ENCODE peak calls at places on chromosomes 11 and 22, in four cellular contexts. L is Peyer's patch, D is esophagus squamous epithelium, I is adrenal gland. J is an unnamed sample.

GRCh38 chr22:43262990-43263644 is 76.2 kb upstream of the TTLL12 start:
- DNase-seq in L (no peak), D (no peak), I (no peak), J (no peak)

GRCh38 chr22:38144025-38144405 is 33.5 kb upstream of the BAIAP2L2 start:
- DNase-seq in L (peak), D (no peak), I (no peak), J (peak)

GRCh38 chr11:77506857-77507256 is 33.0 kb upstream of the PAK1 start:
- DNase-seq in L (no peak), D (no peak), I (no peak), J (no peak)

GRCh38 chr11:14727215-14727614 is 83.6 kb downstream of the PDE3B start:
- DNase-seq in L (no peak), D (no peak), I (no peak), J (no peak)

GRCh38 chr11:67453816-67454732 is 1.1 kb upstream of the CABP4 start:
- DNase-seq in L (no peak), D (no peak), I (no peak), J (no peak)

GRCh38 chr22:46256358-46256958 is 6.4 kb upstream of the CDPF1 start:
- DNase-seq in L (no peak), D (no peak), I (no peak), J (no peak)

GRCh38 chr11:74870485-74870884 is 78.4 kb downstream of the XRRA1 start:
- DNase-seq in L (no peak), D (no peak), I (no peak), J (no peak)

GRCh38 chr11:33375688-33376311 is 118.6 kb downstream of the HIPK3 start:
- DNase-seq in L (no peak), D (no peak), I (no peak), J (no peak)

GRCh38 chr11:2211113-2211971 is 39.7 kb upstream of the TH start:
- DNase-seq in L (peak), D (no peak), I (peak), J (peak)

GRCh38 chr22:28351585-28351984 is 328.1 kb downstream of the TTC28 start:
- DNase-seq in L (no peak), D (no peak), I (no peak), J (no peak)

GRCh38 chr11:109619498-109619897 is 197.5 kb downstream of the C11orf87 start:
- DNase-seq in L (no peak), D (no peak), I (no peak), J (no peak)

GRCh38 chr22:26619510-26619909 is 1.7 kb upstream of the CRYBB1 start:
- DNase-seq in L (no peak), D (no peak), I (no peak), J (no peak)

GRCh38 chr22:37750596-37751162 is 53.8 kb downstream of the TRIOBP start:
- DNase-seq in L (no peak), D (no peak), I (no peak), J (no peak)

GRCh38 chr11:102500829-102501228 is 29.7 kb downstream of the MMP7 start:
- DNase-seq in L (no peak), D (no peak), I (no peak), J (no peak)

GRCh38 chr11:122242731-122243130 is 126.7 kb upstream of the BLID start:
- DNase-seq in L (no peak), D (no peak), I (no peak), J (no peak)

GRCh38 chr11:111718436-111719325 is 47.5 kb downstream of the PPP2R1B start:
- DNase-seq in L (no peak), D (no peak), I (no peak), J (no peak)

GRCh38 chr22:35039625-35040024 is 26.3 kb upstream of the ISX start:
- DNase-seq in L (no peak), D (no peak), I (no peak), J (no peak)

GRCh38 chr22:48750826-48751440 is 1076.7 kb downstream of the BRD1 start:
- DNase-seq in L (no peak), D (no peak), I (no peak), J (no peak)

GRCh38 chr22:46830841-46831240 is 68.4 kb downstream of the TBC1D22A start:
- DNase-seq in L (no peak), D (no peak), I (no peak), J (no peak)

GRCh38 chr11:58771458-58771855 is 39.7 kb upstream of the GLYAT start:
- DNase-seq in L (no peak), D (no peak), I (no peak), J (no peak)

GRCh38 chr22:29308791-29309262 is 2.4 kb downstream of the GAS2L1 start:
- DNase-seq in L (no peak), D (no peak), I (no peak), J (no peak)

GRCh38 chr11:9838229-9838628 is 174.4 kb downstream of the SWAP70 start:
- DNase-seq in L (no peak), D (no peak), I (no peak), J (no peak)

GRCh38 chr22:26471522-26471921 is 12.1 kb downstream of the HPS4 start:
- DNase-seq in L (no peak), D (no peak), I (no peak), J (no peak)

GRCh38 chr11:17558916-17559315 is 11.9 kb downstream of the OTOG start:
- DNase-seq in L (no peak), D (no peak), I (no peak), J (no peak)

GRCh38 chr22:42847110-42847509 is 10.0 kb downstream of the ARFGAP3 start:
- DNase-seq in L (no peak), D (no peak), I (no peak), J (no peak)

GRCh38 chr22:46079093-46079860 is 71.0 kb upstream of the PPARA start:
- DNase-seq in L (peak), D (no peak), I (no peak), J (peak)

GRCh38 chr22:47352920-47353700 is 590.7 kb downstream of the TBC1D22A start:
- DNase-seq in L (peak), D (no peak), I (no peak), J (no peak)

GRCh38 chr22:36191106-36191836 is 10.3 kb downstream of the APOL4 start:
- DNase-seq in L (no peak), D (no peak), I (peak), J (no peak)

GRCh38 chr11:95487938-95488337 is 256.9 kb upstream of the SESN3 start:
- DNase-seq in L (no peak), D (no peak), I (no peak), J (no peak)

DNA sequence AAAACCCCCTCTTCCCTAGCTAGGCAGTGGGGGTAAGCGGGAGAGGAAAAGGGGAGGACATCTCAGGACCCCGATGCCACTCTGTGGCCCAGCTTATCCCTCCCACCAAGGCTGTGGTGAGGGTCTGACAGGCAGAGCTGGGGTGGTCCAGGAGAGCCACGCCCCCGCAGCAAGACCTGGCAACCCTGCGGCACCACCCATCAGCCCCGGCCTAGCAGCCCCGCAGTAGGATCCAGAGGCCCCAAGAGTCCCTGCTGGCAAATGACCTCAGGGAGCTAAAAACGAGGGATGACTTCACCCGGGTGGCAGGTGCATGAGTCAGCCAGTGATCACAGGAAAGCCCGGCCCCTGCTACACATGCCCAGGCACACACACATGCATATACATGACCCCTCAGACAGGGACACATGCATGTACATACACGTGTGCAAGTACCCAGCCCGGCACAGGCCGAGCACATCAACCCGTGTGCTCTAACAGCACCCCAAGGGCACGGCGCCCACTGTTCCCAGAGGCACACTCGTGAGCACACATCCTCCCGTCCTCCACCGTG is 32.3 kb downstream of the ARVCF start:
- DNase-seq in L (no peak), D (no peak), I (no peak), J (no peak)
- TF ChIP-seq POLR2A in L (no peak), D (no peak), I (no peak), J (no peak)

DNA sequence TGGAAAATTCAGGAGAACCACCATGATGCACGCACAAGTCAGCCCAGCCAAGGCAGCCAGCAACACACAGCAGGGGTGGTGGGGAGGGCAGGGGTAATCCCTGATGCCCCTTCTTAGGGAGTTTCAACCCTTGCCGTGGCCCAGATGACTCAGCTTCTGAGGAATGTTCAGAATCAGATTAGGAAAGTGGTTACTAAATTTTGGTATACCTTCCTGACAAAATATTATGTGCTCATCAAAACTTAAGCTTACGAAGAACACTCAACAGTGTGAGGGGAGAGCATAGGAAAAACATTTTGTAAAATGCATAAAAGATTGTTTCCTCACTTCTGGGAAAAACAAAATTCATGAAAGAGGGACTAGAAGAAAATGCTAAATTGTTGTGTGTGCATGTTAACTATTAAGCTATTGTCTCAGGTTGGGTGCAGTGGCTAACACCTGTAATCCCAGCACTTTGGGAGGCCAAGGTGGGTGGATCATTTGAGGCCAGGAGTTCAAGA is 32.1 kb downstream of the SERPIND1 start:
- DNase-seq in L (no peak), D (no peak), I (no peak), J (peak)
- TF ChIP-seq POLR2A in L (no peak), D (no peak), I (no peak), J (no peak)

GRCh38 chr11:117074122-117074521 is 24.1 kb downstream of the SIK3 start:
- DNase-seq in L (no peak), D (no peak), I (no peak), J (no peak)

GRCh38 chr11:117073539-117073938 is 24.7 kb downstream of the SIK3 start:
- DNase-seq in L (no peak), D (no peak), I (no peak), J (no peak)

GRCh38 chr11:117075186-117075585 is 23.0 kb downstream of the SIK3 start:
- DNase-seq in L (no peak), D (no peak), I (no peak), J (no peak)

GRCh38 chr11:117071344-117071787 is 26.9 kb downstream of the SIK3 start:
- DNase-seq in L (no peak), D (no peak), I (peak), J (no peak)

GRCh38 chr11:117072517-117073218 is 25.6 kb downstream of the SIK3 start:
- DNase-seq in L (no peak), D (no peak), I (peak), J (no peak)
- TF ChIP-seq POLR2A in L (no peak), D (no peak), I (no peak), J (no peak)

DNA sequence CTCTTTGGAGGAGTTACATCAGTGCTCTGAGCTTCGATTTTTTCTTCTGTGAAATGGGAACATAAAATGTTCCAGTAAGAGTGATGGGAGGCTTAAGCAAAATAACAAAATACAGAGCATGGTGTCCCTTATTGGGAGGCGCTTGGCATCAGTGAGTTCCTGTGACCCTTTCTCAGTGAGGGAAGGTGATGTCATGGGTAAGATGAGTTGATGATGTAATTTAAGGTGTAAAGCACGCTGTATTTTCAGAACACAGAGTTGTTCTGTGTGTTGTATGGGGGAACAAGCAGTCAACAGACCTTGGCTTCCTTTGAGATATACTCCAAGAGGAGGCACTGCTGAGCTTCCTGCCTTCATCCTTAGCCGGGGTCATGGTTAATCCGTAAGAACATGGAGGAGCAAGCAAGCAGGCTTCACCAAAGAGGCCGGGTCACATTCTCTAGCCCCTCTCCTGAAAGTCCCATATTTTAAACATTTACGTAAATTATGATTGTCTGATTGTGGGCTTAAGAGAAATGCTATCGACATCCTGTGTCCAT is 266.7 kb downstream of the LARGE1 start:
- DNase-seq in L (no peak), D (no peak), I (no peak), J (no peak)
- TF ChIP-seq POLR2A in L (no peak), D (no peak), I (no peak), J (no peak)

GRCh38 chr11:60906132-60906972 is at the start of gene PRPF19:
- DNase-seq in L (peak), D (peak), I (peak), J (peak)
- TF ChIP-seq POLR2A in L (peak), D (no peak), I (peak), J (no peak)

GRCh38 chr11:69131644-69132300 is 24.0 kb upstream of the SMIM38 start:
- DNase-seq in L (peak), D (no peak), I (peak), J (no peak)
- TF ChIP-seq POLR2A in L (no peak), D (no peak), I (no peak), J (no peak)

DNA sequence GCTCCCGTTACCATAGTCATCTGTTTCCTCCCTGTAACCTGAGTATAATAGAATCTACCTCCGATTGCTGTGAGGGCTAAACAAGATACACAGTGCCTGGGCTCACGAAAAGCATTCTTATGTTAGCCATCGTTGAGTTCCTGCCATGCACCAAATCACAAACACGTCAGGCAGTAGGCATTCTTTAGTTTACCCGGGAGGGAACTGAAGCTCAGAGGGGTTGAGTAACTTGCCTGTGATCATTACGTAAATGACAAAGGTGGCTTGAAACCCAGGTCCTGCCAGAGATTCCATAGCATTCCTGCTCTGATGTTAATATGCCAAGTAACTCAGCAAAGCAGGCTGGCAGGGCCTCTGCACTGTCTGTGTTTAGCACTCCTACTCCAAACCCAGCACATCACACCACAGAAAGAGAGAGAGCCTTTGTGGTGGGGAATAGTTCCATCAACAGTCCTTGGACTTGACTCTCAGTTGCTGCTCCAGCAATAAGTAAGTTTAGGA is 1.4 kb downstream of the SCN2B start:
- DNase-seq in L (no peak), D (no peak), I (no peak), J (no peak)
- TF ChIP-seq POLR2A in L (no peak), D (no peak), I (no peak), J (no peak)

GRCh38 chr11:114180301-114181055 is 115.7 kb upstream of the NNMT start:
- DNase-seq in L (peak), D (no peak), I (no peak), J (peak)

GRCh38 chr11:114181752-114182151 is 114.4 kb upstream of the NNMT start:
- DNase-seq in L (no peak), D (no peak), I (no peak), J (no peak)

GRCh38 chr11:114181195-114181594 is 115.0 kb upstream of the NNMT start:
- DNase-seq in L (no peak), D (no peak), I (no peak), J (no peak)

GRCh38 chr11:114178656-114179055 is 117.5 kb upstream of the NNMT start:
- DNase-seq in L (peak), D (no peak), I (no peak), J (no peak)

GRCh38 chr11:114179234-114179941 is 116.8 kb upstream of the NNMT start:
- DNase-seq in L (peak), D (peak), I (peak), J (no peak)
- TF ChIP-seq POLR2A in L (peak), D (no peak), I (peak), J (no peak)